ENCODE peak calls at places on chromosome 18, in eight cellular contexts. One of them, this sample, is unnamed. For H3K4me1, the result is how much of the 10 kb centered on the place peaks cover.

GRCh38 chr18:74748809-74749208 is 151.1 kb downstream of the ZNF407 start:
- DNase-seq in A549: no peak
- DNase-seq in HCT116: no peak
- DNase-seq in tibial nerve: no peak
- DNase-seq in lung: no peak
- DNase-seq in K562: no peak
- DNase-seq in heart right ventricle: no peak
- DNase-seq in stomach: no peak
- DNase-seq in this sample: no peak

GRCh38 chr18:30940952-30941539 is 101.5 kb downstream of the DSC3 start:
- DNase-seq in A549: no peak
- DNase-seq in HCT116: no peak
- DNase-seq in tibial nerve: no peak
- DNase-seq in lung: no peak
- DNase-seq in K562: no peak
- DNase-seq in heart right ventricle: no peak
- DNase-seq in stomach: no peak
- DNase-seq in this sample: no peak

GRCh38 chr18:63152096-63152495 is 167.5 kb downstream of the BCL2 start:
- DNase-seq in A549: no peak
- DNase-seq in HCT116: no peak
- DNase-seq in tibial nerve: no peak
- DNase-seq in lung: no peak
- DNase-seq in K562: no peak
- DNase-seq in heart right ventricle: no peak
- DNase-seq in stomach: no peak
- DNase-seq in this sample: no peak

GRCh38 chr18:26763745-26764144 is 101.8 kb downstream of the AQP4 start:
- DNase-seq in A549: no peak
- DNase-seq in HCT116: no peak
- DNase-seq in tibial nerve: no peak
- DNase-seq in lung: no peak
- DNase-seq in K562: no peak
- DNase-seq in heart right ventricle: no peak
- DNase-seq in stomach: no peak
- DNase-seq in this sample: no peak

GRCh38 chr18:56559044-56559443 is 79.3 kb downstream of the TXNL1 start:
- DNase-seq in A549: no peak
- DNase-seq in HCT116: no peak
- DNase-seq in tibial nerve: no peak
- DNase-seq in lung: no peak
- DNase-seq in K562: no peak
- DNase-seq in heart right ventricle: no peak
- DNase-seq in stomach: no peak
- DNase-seq in this sample: no peak

GRCh38 chr18:69759046-69759445 is 188.6 kb downstream of the CD226 start:
- DNase-seq in A549: no peak
- DNase-seq in HCT116: no peak
- DNase-seq in tibial nerve: no peak
- DNase-seq in lung: no peak
- DNase-seq in K562: no peak
- DNase-seq in heart right ventricle: no peak
- DNase-seq in stomach: no peak
- DNase-seq in this sample: no peak

GRCh38 chr18:76580288-76580962 is 85.4 kb upstream of the ZNF516 start:
- DNase-seq in A549: no peak
- DNase-seq in HCT116: no peak
- DNase-seq in tibial nerve: no peak
- DNase-seq in lung: no peak
- DNase-seq in K562: no peak
- DNase-seq in heart right ventricle: no peak
- DNase-seq in stomach: no peak
- DNase-seq in this sample: no peak

GRCh38 chr18:23872701-23873550 is 141.6 kb upstream of the TTC39C start:
- DNase-seq in A549: no peak
- DNase-seq in HCT116: peak
- DNase-seq in tibial nerve: no peak
- DNase-seq in lung: no peak
- DNase-seq in K562: no peak
- DNase-seq in heart right ventricle: no peak
- DNase-seq in stomach: peak
- DNase-seq in this sample: no peak

GRCh38 chr18:74905245-74905644 is 303.7 kb downstream of the PTGR3 start:
- DNase-seq in A549: no peak
- DNase-seq in HCT116: no peak
- DNase-seq in tibial nerve: no peak
- DNase-seq in lung: no peak
- DNase-seq in K562: no peak
- DNase-seq in heart right ventricle: peak
- DNase-seq in stomach: no peak
- DNase-seq in this sample: no peak

GRCh38 chr18:79216176-79216575 is 147.0 kb downstream of the ATP9B start:
- DNase-seq in A549: no peak
- DNase-seq in HCT116: no peak
- DNase-seq in tibial nerve: no peak
- DNase-seq in lung: no peak
- DNase-seq in K562: no peak
- DNase-seq in heart right ventricle: no peak
- DNase-seq in stomach: no peak
- DNase-seq in this sample: no peak

GRCh38 chr18:2905802-2906521 is 59.2 kb downstream of the EMILIN2 start:
- DNase-seq in A549: peak
- DNase-seq in HCT116: peak
- DNase-seq in tibial nerve: peak
- DNase-seq in lung: peak
- DNase-seq in K562: no peak
- DNase-seq in heart right ventricle: peak
- DNase-seq in stomach: peak
- DNase-seq in this sample: peak

GRCh38 chr18:79522451-79523220 is 126.9 kb downstream of the NFATC1 start:
- DNase-seq in A549: no peak
- DNase-seq in HCT116: no peak
- DNase-seq in tibial nerve: no peak
- DNase-seq in lung: no peak
- DNase-seq in K562: no peak
- DNase-seq in heart right ventricle: no peak
- DNase-seq in stomach: no peak
- DNase-seq in this sample: no peak

GRCh38 chr18:21242141-21243040 is at the start of gene GREB1L:
- DNase-seq in A549: peak
- DNase-seq in HCT116: peak
- DNase-seq in tibial nerve: peak
- DNase-seq in lung: no peak
- DNase-seq in K562: no peak
- DNase-seq in heart right ventricle: peak
- DNase-seq in stomach: peak
- DNase-seq in this sample: peak

GRCh38 chr18:56246912-56247311 is 391.5 kb downstream of the TXNL1 start:
- DNase-seq in A549: no peak
- DNase-seq in HCT116: no peak
- DNase-seq in tibial nerve: no peak
- DNase-seq in lung: no peak
- DNase-seq in K562: no peak
- DNase-seq in heart right ventricle: no peak
- DNase-seq in stomach: no peak
- DNase-seq in this sample: no peak

GRCh38 chr18:57150828-57151227 is 3.9 kb downstream of the BOD1L2 start:
- DNase-seq in A549: no peak
- DNase-seq in HCT116: no peak
- DNase-seq in tibial nerve: no peak
- DNase-seq in lung: no peak
- DNase-seq in K562: peak
- DNase-seq in heart right ventricle: peak
- DNase-seq in stomach: no peak
- DNase-seq in this sample: no peak

GRCh38 chr18:60448487-60449267 is 76.1 kb upstream of the MC4R start:
- DNase-seq in A549: no peak
- DNase-seq in HCT116: no peak
- DNase-seq in tibial nerve: no peak
- DNase-seq in lung: no peak
- DNase-seq in K562: no peak
- DNase-seq in heart right ventricle: no peak
- DNase-seq in stomach: no peak
- DNase-seq in this sample: no peak

GRCh38 chr18:64693756-64694155 is 544.9 kb upstream of the LINC00305 start:
- DNase-seq in A549: no peak
- DNase-seq in HCT116: no peak
- DNase-seq in tibial nerve: no peak
- DNase-seq in lung: no peak
- DNase-seq in K562: no peak
- DNase-seq in heart right ventricle: no peak
- DNase-seq in stomach: no peak
- DNase-seq in this sample: no peak

GRCh38 chr18:50602466-50602865 is 42.6 kb downstream of the MAPK4 start:
- DNase-seq in A549: no peak
- DNase-seq in HCT116: no peak
- DNase-seq in tibial nerve: no peak
- DNase-seq in lung: no peak
- DNase-seq in K562: peak
- DNase-seq in heart right ventricle: no peak
- DNase-seq in stomach: no peak
- DNase-seq in this sample: no peak

GRCh38 chr18:44465337-44465736 is 215.4 kb upstream of the SETBP1 start:
- DNase-seq in A549: no peak
- DNase-seq in HCT116: no peak
- DNase-seq in tibial nerve: no peak
- DNase-seq in lung: no peak
- DNase-seq in K562: no peak
- DNase-seq in heart right ventricle: no peak
- DNase-seq in stomach: no peak
- DNase-seq in this sample: no peak

GRCh38 chr18:58176915-58177717 is 133.1 kb downstream of the NEDD4L start:
- DNase-seq in A549: peak
- DNase-seq in HCT116: no peak
- DNase-seq in tibial nerve: no peak
- DNase-seq in lung: no peak
- DNase-seq in K562: no peak
- DNase-seq in heart right ventricle: no peak
- DNase-seq in stomach: no peak
- DNase-seq in this sample: no peak

GRCh38 chr18:48800479-48800876 is 150.3 kb downstream of the SMAD7 start:
- DNase-seq in A549: no peak
- DNase-seq in HCT116: no peak
- DNase-seq in tibial nerve: no peak
- DNase-seq in lung: no peak
- DNase-seq in K562: no peak
- DNase-seq in heart right ventricle: no peak
- DNase-seq in stomach: peak
- DNase-seq in this sample: peak

GRCh38 chr18:54916507-54916906 is 42.8 kb downstream of the CCDC68 start:
- DNase-seq in A549: no peak
- DNase-seq in HCT116: no peak
- DNase-seq in tibial nerve: no peak
- DNase-seq in lung: no peak
- DNase-seq in K562: no peak
- DNase-seq in heart right ventricle: no peak
- DNase-seq in stomach: no peak
- DNase-seq in this sample: no peak
- TF ChIP-seq CTCF in A549: no peak
- TF ChIP-seq CTCF in HCT116: no peak
- TF ChIP-seq CTCF in tibial nerve: no peak
- TF ChIP-seq CTCF in lung: no peak
- TF ChIP-seq CTCF in K562: no peak
- TF ChIP-seq CTCF in heart right ventricle: no peak
- TF ChIP-seq CTCF in stomach: no peak
- TF ChIP-seq CTCF in this sample: no peak

DNA sequence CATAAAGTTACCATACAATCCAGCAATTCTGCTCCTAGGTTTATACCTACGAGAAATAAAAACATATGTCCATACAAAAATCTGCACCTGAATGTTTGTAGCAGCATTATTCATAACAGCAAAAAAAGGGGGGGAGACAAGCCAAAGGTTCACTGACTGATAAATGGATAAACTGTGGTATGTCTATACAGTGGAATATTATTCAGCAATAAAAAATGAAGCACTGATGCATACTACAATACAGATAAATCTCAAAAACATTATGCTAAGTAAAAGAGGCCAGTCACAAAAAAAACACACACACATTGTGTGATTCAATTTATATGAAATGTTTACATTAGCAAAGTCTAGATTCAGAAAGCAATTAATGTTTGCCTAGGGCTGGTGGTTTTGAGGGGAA is 13.6 kb downstream of the COLEC12 start:
- DNase-seq in A549: no peak
- DNase-seq in HCT116: no peak
- DNase-seq in tibial nerve: no peak
- DNase-seq in lung: no peak
- DNase-seq in K562: no peak
- DNase-seq in heart right ventricle: no peak
- DNase-seq in stomach: no peak
- DNase-seq in this sample: no peak
- H3K27ac ChIP-seq in A549: no peak
- H3K27ac ChIP-seq in HCT116: no peak
- H3K27ac ChIP-seq in tibial nerve: no peak
- H3K27ac ChIP-seq in lung: no peak
- H3K27ac ChIP-seq in K562: no peak
- H3K27ac ChIP-seq in heart right ventricle: no peak
- H3K27ac ChIP-seq in stomach: no peak
- H3K27ac ChIP-seq in this sample: no peak

GRCh38 chr18:12409466-12409865 is 1.7 kb downstream of the PRELID3A start:
- DNase-seq in A549: no peak
- DNase-seq in HCT116: no peak
- DNase-seq in tibial nerve: no peak
- DNase-seq in lung: no peak
- DNase-seq in K562: no peak
- DNase-seq in heart right ventricle: no peak
- DNase-seq in stomach: no peak
- DNase-seq in this sample: no peak
- H3K4me1 ChIP-seq in A549: under half
- H3K4me1 ChIP-seq in HCT116: under half
- H3K4me1 ChIP-seq in tibial nerve: under half
- H3K4me1 ChIP-seq in lung: under half
- H3K4me1 ChIP-seq in K562: under half
- H3K4me1 ChIP-seq in heart right ventricle: under half
- H3K4me1 ChIP-seq in stomach: under half
- H3K4me1 ChIP-seq in this sample: under half

DNA sequence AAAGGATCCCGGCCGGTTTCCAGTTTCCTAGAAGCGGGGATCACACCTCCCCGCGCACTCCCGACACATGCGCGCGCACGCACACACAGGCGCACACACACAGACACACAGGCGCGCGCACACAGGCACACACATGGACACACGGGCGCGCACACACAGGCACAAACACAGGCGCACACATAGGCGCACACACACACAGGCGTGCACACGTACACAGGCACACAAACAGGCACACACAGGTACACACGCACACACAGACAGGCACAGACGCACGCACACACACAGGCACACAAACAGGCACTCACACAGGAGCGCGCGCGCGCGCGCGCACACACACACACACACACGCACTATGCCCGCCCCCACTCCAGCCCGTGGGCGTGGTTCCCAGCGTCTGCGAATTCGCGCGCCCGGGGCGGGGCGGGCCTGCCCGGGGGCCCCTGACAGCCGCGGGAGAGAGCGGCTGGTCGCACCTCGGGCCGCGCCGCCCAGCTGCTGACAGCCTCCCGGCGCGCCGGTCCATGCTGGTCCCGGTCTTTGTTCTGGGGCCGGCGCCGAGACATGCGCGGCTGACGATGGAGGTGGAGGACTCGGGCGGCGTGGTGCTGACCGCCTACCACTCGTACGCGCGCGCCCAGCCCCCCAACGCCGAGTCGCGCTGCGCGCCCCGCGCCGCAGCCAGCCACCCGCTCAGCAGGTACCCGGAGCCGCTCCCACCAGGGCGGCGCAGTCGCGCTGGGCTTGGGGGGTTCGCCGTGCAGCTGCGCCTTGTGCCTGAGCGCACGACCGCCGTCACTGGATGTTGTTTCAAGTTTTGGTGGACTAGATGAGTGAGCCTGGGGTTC is at the start of gene ARHGAP28:
- DNase-seq in A549: peak
- DNase-seq in HCT116: no peak
- DNase-seq in tibial nerve: peak
- DNase-seq in lung: peak
- DNase-seq in K562: peak
- DNase-seq in heart right ventricle: peak
- DNase-seq in stomach: peak
- DNase-seq in this sample: peak
- TF ChIP-seq CTCF in A549: no peak
- TF ChIP-seq CTCF in HCT116: no peak
- TF ChIP-seq CTCF in tibial nerve: no peak
- TF ChIP-seq CTCF in lung: no peak
- TF ChIP-seq CTCF in K562: peak
- TF ChIP-seq CTCF in heart right ventricle: peak
- TF ChIP-seq CTCF in stomach: peak
- TF ChIP-seq CTCF in this sample: peak

This sample was measured in psoas muscle.